ENCODE peak calls at places on chromosome 10, in four cellular contexts. One of them, this sample, is unnamed.

GRCh38 chr10:3622427-3622826 is 162.6 kb downstream of the KLF6 start:
- DNase-seq in brain microvascular endothelial cell: no peak
- DNase-seq in HCT116: no peak
- DNase-seq in psoas muscle: no peak
- DNase-seq in this sample: no peak

GRCh38 chr10:98225000-98225399 is 43.0 kb downstream of the LOXL4 start:
- DNase-seq in psoas muscle: no peak
- DNase-seq in brain microvascular endothelial cell: peak
- DNase-seq in HCT116: no peak
- DNase-seq in this sample: no peak

GRCh38 chr10:815338-816104 is 116.0 kb downstream of the LARP4B start:
- DNase-seq in brain microvascular endothelial cell: no peak
- DNase-seq in HCT116: no peak
- DNase-seq in psoas muscle: no peak
- DNase-seq in this sample: no peak

GRCh38 chr10:3761916-3762708 is 22.9 kb downstream of the KLF6 start:
- DNase-seq in brain microvascular endothelial cell: no peak
- DNase-seq in psoas muscle: no peak
- DNase-seq in HCT116: peak
- DNase-seq in this sample: no peak

GRCh38 chr10:36840793-36841192 is 284.6 kb upstream of the ANKRD30A start:
- DNase-seq in psoas muscle: no peak
- DNase-seq in HCT116: no peak
- DNase-seq in brain microvascular endothelial cell: no peak
- DNase-seq in this sample: no peak

GRCh38 chr10:116733566-116733965 is 8.8 kb downstream of the HSPA12A start:
- DNase-seq in brain microvascular endothelial cell: no peak
- DNase-seq in HCT116: no peak
- DNase-seq in psoas muscle: no peak
- DNase-seq in this sample: no peak

GRCh38 chr10:97814996-97815395 is 34.6 kb upstream of the GOLGA7B start:
- DNase-seq in psoas muscle: no peak
- DNase-seq in HCT116: no peak
- DNase-seq in brain microvascular endothelial cell: no peak
- DNase-seq in this sample: no peak

GRCh38 chr10:126115021-126115610 is 218.8 kb downstream of the FANK1 start:
- DNase-seq in psoas muscle: no peak
- DNase-seq in brain microvascular endothelial cell: no peak
- DNase-seq in HCT116: no peak
- DNase-seq in this sample: no peak

GRCh38 chr10:126013489-126014281 is 117.3 kb downstream of the FANK1 start:
- DNase-seq in psoas muscle: no peak
- DNase-seq in brain microvascular endothelial cell: peak
- DNase-seq in HCT116: no peak
- DNase-seq in this sample: no peak

GRCh38 chr10:97640868-97641811 is 669 bp downstream of the PI4K2A start:
- DNase-seq in brain microvascular endothelial cell: peak
- DNase-seq in psoas muscle: peak
- DNase-seq in HCT116: no peak
- DNase-seq in this sample: peak

GRCh38 chr10:109894516-109894915 is 28.8 kb downstream of the XPNPEP1 start:
- DNase-seq in psoas muscle: peak
- DNase-seq in brain microvascular endothelial cell: no peak
- DNase-seq in HCT116: no peak
- DNase-seq in this sample: peak

GRCh38 chr10:117342638-117343037 is 32.6 kb downstream of the PDZD8 start:
- DNase-seq in brain microvascular endothelial cell: peak
- DNase-seq in HCT116: no peak
- DNase-seq in psoas muscle: no peak
- DNase-seq in this sample: no peak

GRCh38 chr10:91385686-91386085 is 24.5 kb upstream of the HECTD2 start:
- DNase-seq in psoas muscle: no peak
- DNase-seq in brain microvascular endothelial cell: no peak
- DNase-seq in HCT116: no peak
- DNase-seq in this sample: no peak

GRCh38 chr10:56823849-56824248 is 462.8 kb upstream of the ZWINT start:
- DNase-seq in HCT116: no peak
- DNase-seq in psoas muscle: no peak
- DNase-seq in brain microvascular endothelial cell: no peak
- DNase-seq in this sample: no peak

GRCh38 chr10:86079088-86079487 is 287.5 kb downstream of the GRID1 start:
- DNase-seq in psoas muscle: no peak
- DNase-seq in HCT116: peak
- DNase-seq in brain microvascular endothelial cell: no peak
- DNase-seq in this sample: no peak

GRCh38 chr10:93280699-93281366 is 201.3 kb downstream of the MYOF start:
- DNase-seq in brain microvascular endothelial cell: no peak
- DNase-seq in psoas muscle: no peak
- DNase-seq in HCT116: no peak
- DNase-seq in this sample: no peak

GRCh38 chr10:55311823-55312431 is 510.9 kb upstream of the PCDH15 start:
- DNase-seq in psoas muscle: no peak
- DNase-seq in HCT116: no peak
- DNase-seq in brain microvascular endothelial cell: no peak
- DNase-seq in this sample: no peak

GRCh38 chr10:126691456-126691855 is 21.0 kb upstream of the C10orf90 start:
- DNase-seq in HCT116: no peak
- DNase-seq in brain microvascular endothelial cell: no peak
- DNase-seq in psoas muscle: no peak
- DNase-seq in this sample: no peak

GRCh38 chr10:103818765-103819374 is 36.5 kb downstream of the SH3PXD2A start:
- DNase-seq in psoas muscle: no peak
- DNase-seq in brain microvascular endothelial cell: no peak
- DNase-seq in HCT116: no peak
- DNase-seq in this sample: no peak

GRCh38 chr10:124477614-124478363 is 16.2 kb downstream of the LHPP start:
- DNase-seq in HCT116: no peak
- DNase-seq in psoas muscle: no peak
- DNase-seq in brain microvascular endothelial cell: no peak
- DNase-seq in this sample: no peak

GRCh38 chr10:53102424-53102823 is 329.8 kb upstream of the MBL2 start:
- DNase-seq in brain microvascular endothelial cell: no peak
- DNase-seq in psoas muscle: no peak
- DNase-seq in HCT116: no peak
- DNase-seq in this sample: no peak

GRCh38 chr10:13590886-13591285 is 4.1 kb downstream of the PRPF18 start:
- DNase-seq in psoas muscle: no peak
- DNase-seq in HCT116: no peak
- DNase-seq in brain microvascular endothelial cell: no peak
- DNase-seq in this sample: no peak

GRCh38 chr10:59903871-59904270 is 2.5 kb downstream of the CCDC6 start:
- DNase-seq in HCT116: no peak
- DNase-seq in psoas muscle: no peak
- DNase-seq in brain microvascular endothelial cell: no peak
- DNase-seq in this sample: no peak

GRCh38 chr10:130660266-130660665 is 524.1 kb downstream of the GLRX3 start:
- DNase-seq in psoas muscle: no peak
- DNase-seq in HCT116: no peak
- DNase-seq in brain microvascular endothelial cell: no peak
- DNase-seq in this sample: no peak

GRCh38 chr10:30970760-30971460 is 60.8 kb downstream of the ZNF438 start:
- DNase-seq in psoas muscle: peak
- DNase-seq in HCT116: no peak
- DNase-seq in brain microvascular endothelial cell: no peak
- DNase-seq in this sample: peak

GRCh38 chr10:99906470-99906869 is 103.3 kb downstream of the DNMBP start:
- DNase-seq in brain microvascular endothelial cell: peak
- DNase-seq in HCT116: peak
- DNase-seq in psoas muscle: peak
- DNase-seq in this sample: peak

GRCh38 chr10:131310904-131311660 is 439 bp downstream of the TCERG1L start:
- DNase-seq in psoas muscle: no peak
- DNase-seq in brain microvascular endothelial cell: no peak
- DNase-seq in HCT116: no peak
- DNase-seq in this sample: peak

GRCh38 chr10:6522230-6522629 is 57.8 kb downstream of the PRKCQ start:
- DNase-seq in psoas muscle: no peak
- DNase-seq in brain microvascular endothelial cell: no peak
- DNase-seq in HCT116: no peak
- DNase-seq in this sample: no peak

GRCh38 chr10:124618674-124619073 is 125.5 kb downstream of the FAM53B start:
- DNase-seq in HCT116: no peak
- DNase-seq in psoas muscle: no peak
- DNase-seq in brain microvascular endothelial cell: no peak
- DNase-seq in this sample: no peak

GRCh38 chr10:123526356-123527079 is 139.6 kb upstream of the GPR26 start:
- DNase-seq in psoas muscle: no peak
- DNase-seq in brain microvascular endothelial cell: no peak
- DNase-seq in HCT116: no peak
- DNase-seq in this sample: no peak

GRCh38 chr10:125054216-125054615 is 106.1 kb downstream of the CTBP2 start:
- DNase-seq in psoas muscle: no peak
- DNase-seq in HCT116: no peak
- DNase-seq in brain microvascular endothelial cell: no peak
- DNase-seq in this sample: no peak

GRCh38 chr10:75450654-75451419 is 19.4 kb downstream of the LRMDA start:
- DNase-seq in HCT116: no peak
- DNase-seq in psoas muscle: no peak
- DNase-seq in brain microvascular endothelial cell: no peak
- DNase-seq in this sample: no peak

GRCh38 chr10:43255644-43256431 is 11.0 kb downstream of the RASGEF1A start:
- DNase-seq in psoas muscle: no peak
- DNase-seq in HCT116: peak
- DNase-seq in brain microvascular endothelial cell: no peak
- DNase-seq in this sample: no peak

GRCh38 chr10:104072786-104073185 is 12.9 kb downstream of the COL17A1 start:
- DNase-seq in brain microvascular endothelial cell: no peak
- DNase-seq in psoas muscle: no peak
- DNase-seq in HCT116: no peak
- DNase-seq in this sample: no peak

GRCh38 chr10:48290286-48290685 is 15.8 kb upstream of the FRMPD2 start:
- DNase-seq in brain microvascular endothelial cell: no peak
- DNase-seq in HCT116: no peak
- DNase-seq in psoas muscle: no peak
- DNase-seq in this sample: no peak

GRCh38 chr10:33600381-33600780 is 265.9 kb upstream of the NRP1 start:
- DNase-seq in brain microvascular endothelial cell: peak
- DNase-seq in psoas muscle: no peak
- DNase-seq in HCT116: no peak
- DNase-seq in this sample: no peak

GRCh38 chr10:137031-137430 is 1.8 kb downstream of the ZMYND11 start:
- DNase-seq in brain microvascular endothelial cell: peak
- DNase-seq in psoas muscle: no peak
- DNase-seq in HCT116: peak
- DNase-seq in this sample: peak

GRCh38 chr10:94006591-94007550 is 13.1 kb downstream of the PLCE1 start:
- DNase-seq in psoas muscle: no peak
- DNase-seq in HCT116: no peak
- DNase-seq in brain microvascular endothelial cell: peak
- DNase-seq in this sample: no peak

GRCh38 chr10:536371-536925 is 153.0 kb downstream of the DIP2C start:
- DNase-seq in psoas muscle: no peak
- DNase-seq in brain microvascular endothelial cell: peak
- DNase-seq in HCT116: no peak
- DNase-seq in this sample: no peak

GRCh38 chr10:88107296-88107695 is 243.9 kb downstream of the PTEN start:
- DNase-seq in HCT116: no peak
- DNase-seq in psoas muscle: no peak
- DNase-seq in brain microvascular endothelial cell: no peak
- DNase-seq in this sample: no peak
- H3K27ac ChIP-seq in HCT116: no peak
- H3K27ac ChIP-seq in psoas muscle: peak
- H3K27ac ChIP-seq in brain microvascular endothelial cell: no peak
- H3K27ac ChIP-seq in this sample: no peak

DNA sequence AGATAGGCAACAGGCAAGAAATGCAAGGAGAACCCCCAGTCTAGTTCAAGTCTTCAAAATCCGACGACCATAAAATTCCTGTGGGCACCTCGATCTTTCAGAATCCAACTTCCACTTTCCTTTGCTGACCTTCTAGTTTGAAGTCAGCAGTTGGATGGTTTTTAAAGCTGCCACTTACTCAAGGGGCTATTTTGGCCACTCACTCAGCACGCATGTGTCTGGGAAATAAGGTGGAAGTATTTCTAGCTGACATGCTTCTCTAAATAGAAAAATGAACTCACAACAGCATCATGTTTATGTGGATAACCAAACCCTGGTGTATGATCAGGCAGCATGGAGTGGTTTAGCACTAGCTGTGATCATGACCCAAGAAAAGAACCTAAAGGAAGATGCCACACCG is at the start of gene NRAP:
- DNase-seq in brain microvascular endothelial cell: no peak
- DNase-seq in HCT116: no peak
- DNase-seq in psoas muscle: no peak
- DNase-seq in this sample: no peak
- H3K27ac ChIP-seq in brain microvascular endothelial cell: no peak
- H3K27ac ChIP-seq in HCT116: no peak
- H3K27ac ChIP-seq in psoas muscle: peak
- H3K27ac ChIP-seq in this sample: peak

GRCh38 chr10:79077488-79078173 is 8.9 kb downstream of the ZMIZ1 start:
- DNase-seq in brain microvascular endothelial cell: no peak
- DNase-seq in HCT116: no peak
- DNase-seq in psoas muscle: no peak
- DNase-seq in this sample: no peak

GRCh38 chr10:79079490-79080355 is 11.0 kb downstream of the ZMIZ1 start:
- DNase-seq in HCT116: no peak
- DNase-seq in psoas muscle: peak
- DNase-seq in brain microvascular endothelial cell: peak
- DNase-seq in this sample: peak

GRCh38 chr10:79081353-79082034 is 12.7 kb downstream of the ZMIZ1 start:
- DNase-seq in brain microvascular endothelial cell: peak
- DNase-seq in HCT116: no peak
- DNase-seq in psoas muscle: peak
- DNase-seq in this sample: no peak

GRCh38 chr10:79078367-79079073 is 9.8 kb downstream of the ZMIZ1 start:
- DNase-seq in psoas muscle: no peak
- DNase-seq in brain microvascular endothelial cell: no peak
- DNase-seq in HCT116: no peak
- DNase-seq in this sample: no peak

DNA sequence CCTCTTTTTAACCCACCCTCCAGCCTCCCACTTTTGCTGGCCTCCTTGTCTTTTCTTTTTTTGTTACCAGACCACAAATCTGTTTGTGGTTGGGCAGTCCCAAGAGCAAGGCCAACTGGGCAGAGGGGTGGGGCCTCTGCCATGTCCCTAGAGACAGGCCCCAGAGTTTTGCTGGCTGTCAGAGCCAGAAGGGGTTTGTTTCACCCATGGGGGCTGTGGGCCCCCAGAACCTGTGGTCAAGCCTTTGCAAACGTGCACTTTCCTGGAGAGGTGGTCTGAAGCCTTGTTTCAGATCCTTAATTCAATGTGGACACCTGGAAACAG is 10.3 kb downstream of the ZMIZ1 start:
- DNase-seq in brain microvascular endothelial cell: no peak
- DNase-seq in psoas muscle: no peak
- DNase-seq in HCT116: no peak
- DNase-seq in this sample: no peak
- H3K27ac ChIP-seq in brain microvascular endothelial cell: no peak
- H3K27ac ChIP-seq in psoas muscle: peak
- H3K27ac ChIP-seq in HCT116: peak
- H3K27ac ChIP-seq in this sample: peak

GRCh38 chr10:69051710-69052487 is 36.0 kb upstream of the SRGN start:
- DNase-seq in brain microvascular endothelial cell: no peak
- DNase-seq in HCT116: no peak
- DNase-seq in psoas muscle: no peak
- DNase-seq in this sample: no peak
- H3K27ac ChIP-seq in brain microvascular endothelial cell: no peak
- H3K27ac ChIP-seq in HCT116: no peak
- H3K27ac ChIP-seq in psoas muscle: peak
- H3K27ac ChIP-seq in this sample: peak

GRCh38 chr10:71228875-71229720 is 16.7 kb downstream of the UNC5B start:
- DNase-seq in HCT116: no peak
- DNase-seq in brain microvascular endothelial cell: no peak
- DNase-seq in psoas muscle: no peak
- DNase-seq in this sample: no peak
- H3K27ac ChIP-seq in HCT116: no peak
- H3K27ac ChIP-seq in brain microvascular endothelial cell: no peak
- H3K27ac ChIP-seq in psoas muscle: no peak
- H3K27ac ChIP-seq in this sample: peak

This sample was measured in right cardiac atrium.